ENCODE peak calls at places on chromosomes 12 and 14, in eight cellular contexts. M is BE2C, G is A549, X is HAP-1, B is GM23248, L is thyroid gland, K is hepatocyte, S is upper lobe of right lung. Q is an unnamed sample. For H3K9me3, the result is how much of the 10 kb centered on the place peaks cover.

GRCh38 chr12:109518820-109519665 is 41.6 kb downstream of the UBE3B start:
- DNase-seq in K (peak), S (no peak), B (peak), G (peak), L (peak), M (peak), X (peak), Q (peak)

GRCh38 chr14:53273671-53274072 is 120.5 kb upstream of the DDHD1 start:
- DNase-seq in B (peak), X (no peak), S (no peak), G (peak), K (no peak), L (no peak), M (no peak), Q (no peak)

GRCh38 chr14:33699300-33699699 is 251.6 kb downstream of the EGLN3 start:
- DNase-seq in K (no peak), X (no peak), M (no peak), G (no peak), L (no peak), S (no peak), B (no peak), Q (no peak)

GRCh38 chr12:104010121-104010520 is 39.9 kb downstream of the GLT8D2 start:
- DNase-seq in X (no peak), M (no peak), S (no peak), K (no peak), G (no peak), B (no peak), L (no peak), Q (no peak)

GRCh38 chr14:73457935-73458218 is 469 bp downstream of the NUMB start:
- DNase-seq in K (peak), L (no peak), M (no peak), G (no peak), X (peak), B (no peak), S (peak), Q (no peak)

GRCh38 chr12:27048822-27049752 is 26.7 kb downstream of the MED21 start:
- DNase-seq in X (no peak), S (no peak), L (no peak), M (no peak), G (peak), K (peak), B (peak), Q (no peak)

GRCh38 chr12:1643056-1643455 is 14.0 kb downstream of the WNT5B start:
- DNase-seq in L (no peak), G (no peak), S (no peak), X (no peak), M (no peak), K (no peak), B (no peak), Q (no peak)

GRCh38 chr12:52662093-52663006 is 10.3 kb upstream of the KRT2 start:
- DNase-seq in L (no peak), G (no peak), M (no peak), S (no peak), K (no peak), B (no peak), X (no peak), Q (no peak)

DNA sequence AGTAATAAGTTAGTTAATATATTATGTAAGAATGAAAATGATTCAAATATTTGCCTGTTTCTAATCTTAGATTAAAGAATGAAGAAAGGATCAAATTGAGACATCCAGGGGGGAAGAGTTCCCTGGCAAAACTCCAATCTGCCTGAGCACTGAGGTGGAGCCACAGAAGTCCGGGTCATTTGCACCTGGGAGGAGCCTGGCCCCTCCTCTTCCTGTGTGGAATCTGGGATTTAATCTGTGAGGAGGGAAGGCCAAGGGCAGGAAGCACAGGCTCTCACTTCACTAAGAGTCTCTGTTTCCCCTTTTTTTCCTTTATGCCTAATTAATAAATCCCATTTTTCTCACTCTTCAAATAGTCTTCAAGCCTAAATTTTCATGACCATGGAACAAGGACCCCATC is 599.5 kb downstream of the FLRT2 start:
- DNase-seq in G (no peak), M (no peak), S (no peak), X (no peak), L (no peak), K (no peak), B (no peak), Q (no peak)
- H3K9me3 ChIP-seq in G (under half), M (under half), S (under half), X (under half), L (under half), K (under half), B (under half), Q (under half)

GRCh38 chr12:34363050-34363673 is 340.9 kb downstream of the ALG10 start:
- DNase-seq in M (peak), B (no peak), X (no peak), K (no peak), S (no peak), L (no peak), G (peak), Q (no peak)

GRCh38 chr12:34356233-34356987 is 334.1 kb downstream of the ALG10 start:
- DNase-seq in L (no peak), M (no peak), S (no peak), K (no peak), B (no peak), X (no peak), G (no peak), Q (no peak)

GRCh38 chr12:34358198-34358597 is 335.9 kb downstream of the ALG10 start:
- DNase-seq in L (no peak), M (no peak), B (no peak), X (no peak), G (no peak), K (no peak), S (no peak), Q (no peak)

GRCh38 chr12:34357791-34358190 is 335.5 kb downstream of the ALG10 start:
- DNase-seq in X (no peak), B (no peak), M (no peak), K (no peak), S (no peak), G (no peak), L (no peak), Q (no peak)

GRCh38 chr12:34361721-34362316 is 339.5 kb downstream of the ALG10 start:
- DNase-seq in M (no peak), L (no peak), K (no peak), G (no peak), B (no peak), X (no peak), S (no peak), Q (no peak)
- H3K9me3 ChIP-seq in M (under half), L (under half), K (under half), G (under half), B (under half), X (under half), S (under half), Q (under half)

DNA sequence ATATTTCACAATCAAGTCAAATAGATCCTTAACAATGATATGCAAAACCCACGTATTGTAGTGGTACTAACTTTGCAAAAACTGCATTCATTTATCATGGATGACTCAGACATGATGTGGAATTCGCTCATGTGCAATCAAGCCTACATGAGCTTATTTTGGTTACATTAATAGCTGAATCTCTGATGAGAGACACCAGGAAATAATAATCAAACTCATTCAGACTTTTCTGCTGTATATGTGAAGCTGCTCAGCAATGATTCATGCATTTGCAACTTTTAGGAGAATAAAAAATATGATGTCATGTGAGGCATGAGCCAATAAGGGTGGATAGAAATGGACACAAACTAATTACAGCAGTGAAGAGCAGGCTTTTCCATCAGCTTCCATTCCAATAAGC is 1075.8 kb upstream of the TMEM132C start:
- DNase-seq in L (no peak), B (peak), G (no peak), S (no peak), X (no peak), K (no peak), M (no peak), Q (no peak)
- H3K9me3 ChIP-seq in L (under half), B (under half), G (under half), S (under half), X (under half), K (under half), M (under half), Q (under half)

DNA sequence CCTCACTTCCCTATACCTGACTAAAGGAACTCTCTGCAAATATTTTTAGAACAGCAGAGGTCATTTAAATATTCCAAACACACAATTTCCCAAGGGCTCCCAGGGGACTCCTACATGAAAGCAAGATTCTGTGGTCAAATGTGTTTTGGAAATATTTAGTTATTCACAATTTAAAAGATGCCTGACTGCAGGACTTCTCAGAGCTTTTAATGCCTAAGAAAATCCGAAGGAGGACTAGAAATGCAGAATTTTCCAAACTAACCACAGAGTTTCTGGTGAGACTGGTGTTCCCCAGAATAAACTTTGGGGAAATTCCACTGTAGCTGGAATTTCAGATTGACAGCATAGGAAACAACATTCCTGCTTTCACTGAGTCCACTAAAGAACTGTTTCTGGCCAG is 84.8 kb upstream of the MAP1LC3B2 start:
- DNase-seq in S (no peak), X (no peak), B (peak), G (no peak), L (no peak), K (no peak), M (no peak), Q (no peak)
- H3K9me3 ChIP-seq in S (under half), X (under half), B (under half), G (under half), L (under half), K (under half), M (under half), Q (under half)

GRCh38 chr12:38139456-38139855 is 177.1 kb upstream of the ALG10B start:
- DNase-seq in M (no peak), S (no peak), G (no peak), B (no peak), L (no peak), X (no peak), K (no peak), Q (no peak)
- H3K9me3 ChIP-seq in M (under half), S (under half), G (under half), B (under half), L (under half), X (under half), K (under half), Q (under half)

GRCh38 chr12:86826051-86826450 is 569.9 kb upstream of the MGAT4C start:
- DNase-seq in B (no peak), K (no peak), M (no peak), G (no peak), S (no peak), L (no peak), X (no peak), Q (no peak)
- H3K9me3 ChIP-seq in B (under half), K (under half), M (under half), G (under half), S (under half), L (under half), X (under half), Q (under half)

DNA sequence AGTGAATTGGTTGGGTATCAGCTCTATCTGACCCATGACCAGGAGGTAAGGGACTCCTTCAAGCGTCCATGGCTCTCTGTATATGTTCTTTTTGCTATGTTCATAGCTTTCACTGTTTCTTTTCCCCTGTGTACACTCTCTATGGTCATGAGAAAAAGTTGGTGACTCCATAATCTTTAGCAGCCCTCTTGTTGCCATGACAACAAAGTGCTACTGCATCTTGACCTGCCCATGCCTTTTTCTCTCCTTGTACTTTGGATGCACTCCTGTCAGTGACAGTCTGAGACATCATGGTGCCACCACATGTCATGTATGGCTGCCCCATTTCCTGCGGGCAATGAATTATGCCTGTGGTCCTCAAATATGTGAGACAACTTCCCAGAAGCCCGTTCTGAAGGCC is 280.2 kb downstream of the TMEM121 start:
- DNase-seq in L (no peak), X (no peak), G (no peak), S (no peak), K (no peak), M (no peak), B (no peak), Q (no peak)
- H3K9me3 ChIP-seq in L (under half), X (under half), G (under half), S (under half), K (under half), M (under half), B (under half), Q (half or more)

GRCh38 chr12:38053655-38054464 is 262.7 kb upstream of the ALG10B start:
- DNase-seq in L (peak), K (no peak), M (peak), G (peak), X (peak), S (peak), B (peak), Q (peak)
- H3K9me3 ChIP-seq in L (under half), K (under half), M (under half), G (under half), X (under half), S (under half), B (under half), Q (half or more)

GRCh38 chr12:130491421-130492357 is 154.0 kb downstream of the PIWIL1 start:
- DNase-seq in M (no peak), X (no peak), K (no peak), G (no peak), B (no peak), L (peak), S (peak), Q (no peak)
- H3K9me3 ChIP-seq in M (under half), X (under half), K (under half), G (under half), B (under half), L (under half), S (under half), Q (under half)

Q was measured in endodermal cell.